ENCODE peak calls at places on chromosomes 13 and 19, in seven cellular contexts. One of them, this sample, is unnamed.

GRCh38 chr13:110913322-110913721 is 1.5 kb downstream of the ANKRD10 start:
- DNase-seq in fibroblast of pulmonary artery: peak; percentile 8
- DNase-seq in upper lobe of right lung: no peak
- DNase-seq in A549: no peak
- DNase-seq in transverse colon: peak; percentile 76
- DNase-seq in lower leg skin: no peak
- DNase-seq in mesenchymal stem cell: peak; percentile 38
- DNase-seq in this sample: peak; percentile 16

GRCh38 chr13:27783111-27783510 is 9.2 kb upstream of the GSX1 start:
- DNase-seq in fibroblast of pulmonary artery: peak; percentile 17
- DNase-seq in upper lobe of right lung: no peak
- DNase-seq in A549: peak; percentile 9
- DNase-seq in transverse colon: no peak
- DNase-seq in lower leg skin: no peak
- DNase-seq in mesenchymal stem cell: peak; percentile 17
- DNase-seq in this sample: peak; percentile 55

GRCh38 chr19:48371367-48371766 is 7.2 kb downstream of the SYNGR4 start:
- DNase-seq in fibroblast of pulmonary artery: no peak
- DNase-seq in upper lobe of right lung: no peak
- DNase-seq in A549: no peak
- DNase-seq in transverse colon: no peak
- DNase-seq in lower leg skin: no peak
- DNase-seq in mesenchymal stem cell: no peak
- DNase-seq in this sample: no peak

GRCh38 chr13:100872761-100873160 is 198.2 kb upstream of the TMTC4 start:
- DNase-seq in fibroblast of pulmonary artery: peak; percentile 28
- DNase-seq in upper lobe of right lung: no peak
- DNase-seq in A549: no peak
- DNase-seq in transverse colon: no peak
- DNase-seq in lower leg skin: no peak
- DNase-seq in mesenchymal stem cell: peak; percentile 57
- DNase-seq in this sample: no peak

GRCh38 chr13:94369862-94370491 is 109.5 kb downstream of the DCT start:
- DNase-seq in fibroblast of pulmonary artery: peak; percentile 31
- DNase-seq in upper lobe of right lung: no peak
- DNase-seq in A549: no peak
- DNase-seq in transverse colon: peak; percentile 7
- DNase-seq in lower leg skin: no peak
- DNase-seq in mesenchymal stem cell: peak; percentile 45
- DNase-seq in this sample: no peak

GRCh38 chr13:23579886-23580706 is 9.9 kb downstream of the TNFRSF19 start:
- DNase-seq in fibroblast of pulmonary artery: no peak
- DNase-seq in upper lobe of right lung: no peak
- DNase-seq in A549: no peak
- DNase-seq in transverse colon: no peak
- DNase-seq in lower leg skin: no peak
- DNase-seq in mesenchymal stem cell: peak; percentile 6
- DNase-seq in this sample: peak; percentile 71

GRCh38 chr13:20400774-20401173 is 124.9 kb downstream of the CRYL1 start:
- DNase-seq in fibroblast of pulmonary artery: peak; percentile 22
- DNase-seq in upper lobe of right lung: no peak
- DNase-seq in A549: no peak
- DNase-seq in transverse colon: no peak
- DNase-seq in lower leg skin: no peak
- DNase-seq in mesenchymal stem cell: peak; percentile 55
- DNase-seq in this sample: no peak

GRCh38 chr19:40742477-40742876 is 7.8 kb downstream of the ACTMAP start:
- DNase-seq in fibroblast of pulmonary artery: no peak
- DNase-seq in upper lobe of right lung: no peak
- DNase-seq in A549: no peak
- DNase-seq in transverse colon: no peak
- DNase-seq in lower leg skin: no peak
- DNase-seq in mesenchymal stem cell: no peak
- DNase-seq in this sample: no peak

GRCh38 chr19:47187023-47187655 is 43.9 kb downstream of the BBC3 start:
- DNase-seq in fibroblast of pulmonary artery: no peak
- DNase-seq in upper lobe of right lung: no peak
- DNase-seq in A549: no peak
- DNase-seq in transverse colon: no peak
- DNase-seq in lower leg skin: no peak
- DNase-seq in mesenchymal stem cell: no peak
- DNase-seq in this sample: no peak

GRCh38 chr13:27770809-27771208 is 21.5 kb upstream of the GSX1 start:
- DNase-seq in fibroblast of pulmonary artery: peak; percentile 23
- DNase-seq in upper lobe of right lung: no peak
- DNase-seq in A549: peak; percentile 46
- DNase-seq in transverse colon: peak; percentile 36
- DNase-seq in lower leg skin: no peak
- DNase-seq in mesenchymal stem cell: no peak
- DNase-seq in this sample: peak; percentile 64

GRCh38 chr13:85313761-85314503 is 485.3 kb downstream of the SLITRK6 start:
- DNase-seq in fibroblast of pulmonary artery: no peak
- DNase-seq in upper lobe of right lung: no peak
- DNase-seq in A549: peak; percentile 17
- DNase-seq in transverse colon: no peak
- DNase-seq in lower leg skin: no peak
- DNase-seq in mesenchymal stem cell: peak; percentile 75
- DNase-seq in this sample: no peak

GRCh38 chr19:47227347-47228167 is 3.4 kb downstream of the BBC3 start:
- DNase-seq in fibroblast of pulmonary artery: peak; percentile 98
- DNase-seq in upper lobe of right lung: peak; percentile 95
- DNase-seq in A549: peak; percentile 99
- DNase-seq in transverse colon: peak; percentile 89
- DNase-seq in lower leg skin: peak; percentile 92
- DNase-seq in mesenchymal stem cell: peak; percentile 98
- DNase-seq in this sample: peak; percentile 96

GRCh38 chr13:85619321-85619720 is 179.9 kb downstream of the SLITRK6 start:
- DNase-seq in fibroblast of pulmonary artery: no peak
- DNase-seq in upper lobe of right lung: no peak
- DNase-seq in A549: no peak
- DNase-seq in transverse colon: no peak
- DNase-seq in lower leg skin: no peak
- DNase-seq in mesenchymal stem cell: no peak
- DNase-seq in this sample: no peak

GRCh38 chr19:10701955-10702307 is 692 bp downstream of the QTRT1 start:
- DNase-seq in fibroblast of pulmonary artery: no peak
- DNase-seq in upper lobe of right lung: no peak
- DNase-seq in A549: no peak
- DNase-seq in transverse colon: peak; percentile 27
- DNase-seq in lower leg skin: no peak
- DNase-seq in mesenchymal stem cell: peak; percentile 40
- DNase-seq in this sample: peak; percentile 85

GRCh38 chr19:7376151-7376852 is 27.6 kb downstream of the ARHGEF18 start:
- DNase-seq in fibroblast of pulmonary artery: no peak
- DNase-seq in upper lobe of right lung: no peak
- DNase-seq in A549: no peak
- DNase-seq in transverse colon: no peak
- DNase-seq in lower leg skin: no peak
- DNase-seq in mesenchymal stem cell: no peak
- DNase-seq in this sample: peak; percentile 61

GRCh38 chr19:11361037-11361770 is 6.0 kb downstream of the PLPPR2 start:
- DNase-seq in fibroblast of pulmonary artery: no peak
- DNase-seq in upper lobe of right lung: peak; percentile 88
- DNase-seq in A549: no peak
- DNase-seq in transverse colon: peak; percentile 92
- DNase-seq in lower leg skin: no peak
- DNase-seq in mesenchymal stem cell: no peak
- DNase-seq in this sample: peak; percentile 98

GRCh38 chr13:19860884-19861655 is 2.4 kb downstream of the ZMYM5 start:
- DNase-seq in fibroblast of pulmonary artery: peak; percentile 74
- DNase-seq in upper lobe of right lung: no peak
- DNase-seq in A549: peak; percentile 53
- DNase-seq in transverse colon: no peak
- DNase-seq in lower leg skin: no peak
- DNase-seq in mesenchymal stem cell: peak; percentile 87
- DNase-seq in this sample: no peak

GRCh38 chr19:10228925-10229324 is 2.2 kb downstream of the S1PR2 start:
- DNase-seq in fibroblast of pulmonary artery: peak; percentile 69
- DNase-seq in upper lobe of right lung: no peak
- DNase-seq in A549: peak; percentile 53
- DNase-seq in transverse colon: no peak
- DNase-seq in lower leg skin: no peak
- DNase-seq in mesenchymal stem cell: peak; percentile 53
- DNase-seq in this sample: peak; percentile 87

GRCh38 chr13:49641810-49642291 is 13.5 kb downstream of the ARL11 start:
- DNase-seq in fibroblast of pulmonary artery: peak; percentile 91
- DNase-seq in upper lobe of right lung: peak; percentile 85
- DNase-seq in A549: no peak
- DNase-seq in transverse colon: peak; percentile 33
- DNase-seq in lower leg skin: peak; percentile 76
- DNase-seq in mesenchymal stem cell: peak; percentile 70
- DNase-seq in this sample: no peak

GRCh38 chr13:102839462-102839861 is 6.4 kb upstream of the ERCC5 start:
- DNase-seq in fibroblast of pulmonary artery: peak; percentile 59
- DNase-seq in upper lobe of right lung: no peak
- DNase-seq in A549: no peak
- DNase-seq in transverse colon: no peak
- DNase-seq in lower leg skin: no peak
- DNase-seq in mesenchymal stem cell: no peak
- DNase-seq in this sample: no peak

GRCh38 chr19:16373989-16374388 is 49.4 kb downstream of the KLF2 start:
- DNase-seq in fibroblast of pulmonary artery: no peak
- DNase-seq in upper lobe of right lung: no peak
- DNase-seq in A549: no peak
- DNase-seq in transverse colon: no peak
- DNase-seq in lower leg skin: no peak
- DNase-seq in mesenchymal stem cell: no peak
- DNase-seq in this sample: no peak

GRCh38 chr13:44591316-44591715 is 15.2 kb upstream of the TSC22D1 start:
- DNase-seq in fibroblast of pulmonary artery: no peak
- DNase-seq in upper lobe of right lung: no peak
- DNase-seq in A549: no peak
- DNase-seq in transverse colon: no peak
- DNase-seq in lower leg skin: no peak
- DNase-seq in mesenchymal stem cell: no peak
- DNase-seq in this sample: peak; percentile 83

GRCh38 chr19:7681336-7682174 is 922 bp downstream of the TRAPPC5 start:
- DNase-seq in fibroblast of pulmonary artery: peak; percentile 80
- DNase-seq in upper lobe of right lung: peak; percentile 90
- DNase-seq in A549: peak; percentile 77
- DNase-seq in transverse colon: peak; percentile 82
- DNase-seq in lower leg skin: peak; percentile 80
- DNase-seq in mesenchymal stem cell: peak; percentile 71
- DNase-seq in this sample: peak; percentile 95

GRCh38 chr13:65597839-65598818 is 1632.0 kb downstream of the PCDH9 start:
- DNase-seq in fibroblast of pulmonary artery: peak; percentile 81
- DNase-seq in upper lobe of right lung: no peak
- DNase-seq in A549: peak; percentile 38
- DNase-seq in transverse colon: no peak
- DNase-seq in lower leg skin: no peak
- DNase-seq in mesenchymal stem cell: peak; percentile 79
- DNase-seq in this sample: no peak

GRCh38 chr19:10655457-10656312 is 1.5 kb downstream of the ILF3 start:
- DNase-seq in fibroblast of pulmonary artery: peak; percentile 30
- DNase-seq in upper lobe of right lung: no peak
- DNase-seq in A549: peak; percentile 17
- DNase-seq in transverse colon: peak; percentile 18
- DNase-seq in lower leg skin: no peak
- DNase-seq in mesenchymal stem cell: peak; percentile 81
- DNase-seq in this sample: peak; percentile 42

GRCh38 chr13:102817907-102818306 is 19.0 kb downstream of the BIVM start:
- DNase-seq in fibroblast of pulmonary artery: no peak
- DNase-seq in upper lobe of right lung: no peak
- DNase-seq in A549: no peak
- DNase-seq in transverse colon: no peak
- DNase-seq in lower leg skin: no peak
- DNase-seq in mesenchymal stem cell: no peak
- DNase-seq in this sample: no peak

GRCh38 chr19:38919837-38920528 is 8.0 kb upstream of the CCER2 start:
- DNase-seq in fibroblast of pulmonary artery: no peak
- DNase-seq in upper lobe of right lung: no peak
- DNase-seq in A549: no peak
- DNase-seq in transverse colon: no peak
- DNase-seq in lower leg skin: no peak
- DNase-seq in mesenchymal stem cell: no peak
- DNase-seq in this sample: peak; percentile 31
- H3K4me3 ChIP-seq in fibroblast of pulmonary artery: no peak overlapping the region
- H3K4me3 ChIP-seq in upper lobe of right lung: no peak overlapping the region
- H3K4me3 ChIP-seq in A549: no peak overlapping the region
- H3K4me3 ChIP-seq in transverse colon: no peak overlapping the region
- H3K4me3 ChIP-seq in lower leg skin: no peak overlapping the region
- H3K4me3 ChIP-seq in mesenchymal stem cell: no peak overlapping the region
- H3K4me3 ChIP-seq in this sample: no peak overlapping the region

GRCh38 chr19:13134626-13135025 is 15.5 kb downstream of the STX10 start:
- DNase-seq in fibroblast of pulmonary artery: no peak
- DNase-seq in upper lobe of right lung: no peak
- DNase-seq in A549: no peak
- DNase-seq in transverse colon: no peak
- DNase-seq in lower leg skin: no peak
- DNase-seq in mesenchymal stem cell: no peak
- DNase-seq in this sample: no peak
- H3K4me3 ChIP-seq in fibroblast of pulmonary artery: no peak overlapping the region
- H3K4me3 ChIP-seq in upper lobe of right lung: no peak overlapping the region
- H3K4me3 ChIP-seq in A549: no peak overlapping the region
- H3K4me3 ChIP-seq in transverse colon: no peak overlapping the region
- H3K4me3 ChIP-seq in lower leg skin: no peak overlapping the region
- H3K4me3 ChIP-seq in mesenchymal stem cell: no peak overlapping the region
- H3K4me3 ChIP-seq in this sample: no peak overlapping the region

DNA sequence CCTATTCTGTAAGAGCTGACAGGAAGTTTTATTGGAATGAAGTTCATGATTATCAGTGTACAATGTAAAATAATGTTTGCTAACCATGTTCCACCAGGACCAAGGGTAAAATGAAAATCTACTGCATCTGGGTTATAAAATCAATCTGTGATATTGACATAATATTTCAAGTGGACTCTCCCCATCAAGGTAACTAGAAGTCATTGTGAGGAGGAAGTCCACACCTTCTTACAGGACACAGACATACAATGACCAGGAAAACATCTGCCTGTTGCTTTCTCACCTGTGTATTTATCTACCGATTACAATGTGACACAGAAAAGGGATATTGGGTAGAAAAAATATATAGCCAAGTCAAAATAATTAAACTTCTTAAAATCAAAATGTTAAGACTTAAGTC is 140.7 kb upstream of the RFC3 start:
- DNase-seq in fibroblast of pulmonary artery: no peak
- DNase-seq in upper lobe of right lung: no peak
- DNase-seq in A549: no peak
- DNase-seq in transverse colon: no peak
- DNase-seq in lower leg skin: no peak
- DNase-seq in mesenchymal stem cell: no peak
- DNase-seq in this sample: no peak
- H3K4me3 ChIP-seq in fibroblast of pulmonary artery: no peak overlapping the region
- H3K4me3 ChIP-seq in upper lobe of right lung: no peak overlapping the region
- H3K4me3 ChIP-seq in A549: no peak overlapping the region
- H3K4me3 ChIP-seq in transverse colon: no peak overlapping the region
- H3K4me3 ChIP-seq in lower leg skin: no peak overlapping the region
- H3K4me3 ChIP-seq in mesenchymal stem cell: no peak overlapping the region
- H3K4me3 ChIP-seq in this sample: no peak overlapping the region

DNA sequence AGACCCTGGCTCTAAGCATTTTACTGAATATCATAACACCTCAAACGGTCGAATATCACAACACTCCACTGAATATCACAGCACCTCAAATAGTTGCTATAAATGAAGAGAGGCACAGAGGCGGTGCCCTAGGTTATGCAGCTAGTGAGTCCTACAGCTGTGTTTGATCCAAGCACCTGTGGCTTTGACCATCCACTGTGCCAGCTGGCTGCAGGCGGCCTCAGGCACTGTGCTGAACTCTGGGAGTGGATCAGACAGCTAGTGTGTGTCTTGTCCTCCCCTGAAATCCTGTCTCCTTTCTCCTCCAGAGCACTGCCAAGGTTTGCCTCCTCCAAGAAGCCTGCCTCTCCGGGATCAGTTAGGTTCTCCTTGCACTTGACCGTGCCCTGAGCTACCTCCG is 7.3 kb downstream of the NOSIP start:
- DNase-seq in fibroblast of pulmonary artery: no peak
- DNase-seq in upper lobe of right lung: no peak
- DNase-seq in A549: no peak
- DNase-seq in transverse colon: no peak
- DNase-seq in lower leg skin: no peak
- DNase-seq in mesenchymal stem cell: no peak
- DNase-seq in this sample: no peak
- H3K4me3 ChIP-seq in fibroblast of pulmonary artery: no peak overlapping the region
- H3K4me3 ChIP-seq in upper lobe of right lung: no peak overlapping the region
- H3K4me3 ChIP-seq in A549: no peak overlapping the region
- H3K4me3 ChIP-seq in transverse colon: no peak overlapping the region
- H3K4me3 ChIP-seq in lower leg skin: no peak overlapping the region
- H3K4me3 ChIP-seq in mesenchymal stem cell: no peak overlapping the region
- H3K4me3 ChIP-seq in this sample: no peak overlapping the region

This sample was measured in H7.